ENCODE peak calls at places on chromosome 2, in six cellular contexts. One of them, this sample, is unnamed.

GRCh38 chr2:199443589-199444130 is 14.1 kb downstream of the SATB2 start:
- DNase-seq in GM12864: no peak
- DNase-seq in nephron progenitor cell: no peak
- DNase-seq in GM13976: no peak
- DNase-seq in neural crest cell: no peak
- DNase-seq in left lung: no peak
- DNase-seq in this sample: no peak

GRCh38 chr2:145958611-145959010 is 1438.7 kb upstream of the ZEB2 start:
- DNase-seq in GM12864: no peak
- DNase-seq in nephron progenitor cell: no peak
- DNase-seq in GM13976: no peak
- DNase-seq in neural crest cell: no peak
- DNase-seq in left lung: no peak
- DNase-seq in this sample: no peak

GRCh38 chr2:28695245-28695647 is 56.4 kb upstream of the PPP1CB start:
- DNase-seq in GM12864: no peak
- DNase-seq in nephron progenitor cell: peak; percentile 40
- DNase-seq in GM13976: no peak
- DNase-seq in neural crest cell: no peak
- DNase-seq in left lung: no peak
- DNase-seq in this sample: no peak

GRCh38 chr2:127559454-127559853 is 24.0 kb downstream of the MYO7B start:
- DNase-seq in GM12864: no peak
- DNase-seq in nephron progenitor cell: no peak
- DNase-seq in GM13976: no peak
- DNase-seq in neural crest cell: no peak
- DNase-seq in left lung: no peak
- DNase-seq in this sample: no peak

GRCh38 chr2:20222769-20223344 is 2.1 kb downstream of the SDC1 start:
- DNase-seq in GM12864: no peak
- DNase-seq in nephron progenitor cell: no peak
- DNase-seq in GM13976: no peak
- DNase-seq in neural crest cell: no peak
- DNase-seq in left lung: peak; percentile 27
- DNase-seq in this sample: no peak

GRCh38 chr2:17303496-17303895 is 214.7 kb downstream of the RAD51AP2 start:
- DNase-seq in GM12864: no peak
- DNase-seq in nephron progenitor cell: no peak
- DNase-seq in GM13976: no peak
- DNase-seq in neural crest cell: no peak
- DNase-seq in left lung: no peak
- DNase-seq in this sample: no peak

GRCh38 chr2:185179783-185180182 is 558.8 kb upstream of the FSIP2 start:
- DNase-seq in GM12864: no peak
- DNase-seq in nephron progenitor cell: no peak
- DNase-seq in GM13976: no peak
- DNase-seq in neural crest cell: no peak
- DNase-seq in left lung: no peak
- DNase-seq in this sample: no peak

GRCh38 chr2:221434155-221434554 is 137.9 kb downstream of the EPHA4 start:
- DNase-seq in GM12864: no peak
- DNase-seq in nephron progenitor cell: no peak
- DNase-seq in GM13976: no peak
- DNase-seq in neural crest cell: no peak
- DNase-seq in left lung: no peak
- DNase-seq in this sample: no peak

GRCh38 chr2:159010340-159010739 is 41.9 kb downstream of the TANC1 start:
- DNase-seq in GM12864: no peak
- DNase-seq in nephron progenitor cell: no peak
- DNase-seq in GM13976: no peak
- DNase-seq in neural crest cell: no peak
- DNase-seq in left lung: no peak
- DNase-seq in this sample: no peak

GRCh38 chr2:181457741-181458425 is 697 bp downstream of the ITGA4 start:
- DNase-seq in GM12864: peak; percentile 51
- DNase-seq in nephron progenitor cell: peak; percentile 56
- DNase-seq in GM13976: peak; percentile 53
- DNase-seq in neural crest cell: peak; percentile 21
- DNase-seq in left lung: peak; percentile 60
- DNase-seq in this sample: peak; percentile 47

GRCh38 chr2:108069515-108070310 is 83.4 kb downstream of the SLC5A7 start:
- DNase-seq in GM12864: no peak
- DNase-seq in nephron progenitor cell: no peak
- DNase-seq in GM13976: no peak
- DNase-seq in neural crest cell: no peak
- DNase-seq in left lung: no peak
- DNase-seq in this sample: no peak

GRCh38 chr2:221546505-221547225 is 25.4 kb downstream of the EPHA4 start:
- DNase-seq in GM12864: no peak
- DNase-seq in nephron progenitor cell: no peak
- DNase-seq in GM13976: no peak
- DNase-seq in neural crest cell: no peak
- DNase-seq in left lung: no peak
- DNase-seq in this sample: no peak

GRCh38 chr2:115691409-115691808 is 1249.0 kb downstream of the DPP10 start:
- DNase-seq in GM12864: no peak
- DNase-seq in nephron progenitor cell: no peak
- DNase-seq in GM13976: no peak
- DNase-seq in neural crest cell: no peak
- DNase-seq in left lung: no peak
- DNase-seq in this sample: no peak

GRCh38 chr2:240392948-240393830 is 42.3 kb upstream of the GPC1 start:
- DNase-seq in GM12864: no peak
- DNase-seq in nephron progenitor cell: peak; percentile 2
- DNase-seq in GM13976: no peak
- DNase-seq in neural crest cell: no peak
- DNase-seq in left lung: no peak
- DNase-seq in this sample: peak; percentile 5

GRCh38 chr2:190815223-190815622 is 65.4 kb upstream of the GLS start:
- DNase-seq in GM12864: no peak
- DNase-seq in nephron progenitor cell: no peak
- DNase-seq in GM13976: no peak
- DNase-seq in neural crest cell: no peak
- DNase-seq in left lung: no peak
- DNase-seq in this sample: no peak

GRCh38 chr2:57842531-57842930 is 204.1 kb upstream of the VRK2 start:
- DNase-seq in GM12864: no peak
- DNase-seq in nephron progenitor cell: no peak
- DNase-seq in GM13976: no peak
- DNase-seq in neural crest cell: no peak
- DNase-seq in left lung: no peak
- DNase-seq in this sample: no peak

GRCh38 chr2:164560902-164561301 is 60.4 kb downstream of the GRB14 start:
- DNase-seq in GM12864: no peak
- DNase-seq in nephron progenitor cell: no peak
- DNase-seq in GM13976: no peak
- DNase-seq in neural crest cell: no peak
- DNase-seq in left lung: no peak
- DNase-seq in this sample: no peak

GRCh38 chr2:223972656-223973102 is 15.4 kb downstream of the MRPL44 start:
- DNase-seq in GM12864: no peak
- DNase-seq in nephron progenitor cell: no peak
- DNase-seq in GM13976: no peak
- DNase-seq in neural crest cell: no peak
- DNase-seq in left lung: no peak
- DNase-seq in this sample: no peak

GRCh38 chr2:46008082-46008870 is 288.9 kb upstream of the EPAS1 start:
- DNase-seq in GM12864: no peak
- DNase-seq in nephron progenitor cell: no peak
- DNase-seq in GM13976: no peak
- DNase-seq in neural crest cell: no peak
- DNase-seq in left lung: no peak
- DNase-seq in this sample: no peak

GRCh38 chr2:61510674-61511671 is 27.2 kb downstream of the XPO1 start:
- DNase-seq in GM12864: no peak
- DNase-seq in nephron progenitor cell: no peak
- DNase-seq in GM13976: no peak
- DNase-seq in neural crest cell: no peak
- DNase-seq in left lung: no peak
- DNase-seq in this sample: no peak

GRCh38 chr2:151063271-151063670 is 198.4 kb downstream of the RBM43 start:
- DNase-seq in GM12864: no peak
- DNase-seq in nephron progenitor cell: no peak
- DNase-seq in GM13976: no peak
- DNase-seq in neural crest cell: no peak
- DNase-seq in left lung: no peak
- DNase-seq in this sample: no peak

GRCh38 chr2:132582360-132582759 is 87.6 kb downstream of the LYPD1 start:
- DNase-seq in GM12864: no peak
- DNase-seq in nephron progenitor cell: no peak
- DNase-seq in GM13976: no peak
- DNase-seq in neural crest cell: no peak
- DNase-seq in left lung: peak; percentile 55
- DNase-seq in this sample: no peak

GRCh38 chr2:197803033-197803444 is 1.4 kb upstream of the PLCL1 start:
- DNase-seq in GM12864: peak; percentile 12
- DNase-seq in nephron progenitor cell: no peak
- DNase-seq in GM13976: peak; percentile 51
- DNase-seq in neural crest cell: no peak
- DNase-seq in left lung: no peak
- DNase-seq in this sample: no peak

DNA sequence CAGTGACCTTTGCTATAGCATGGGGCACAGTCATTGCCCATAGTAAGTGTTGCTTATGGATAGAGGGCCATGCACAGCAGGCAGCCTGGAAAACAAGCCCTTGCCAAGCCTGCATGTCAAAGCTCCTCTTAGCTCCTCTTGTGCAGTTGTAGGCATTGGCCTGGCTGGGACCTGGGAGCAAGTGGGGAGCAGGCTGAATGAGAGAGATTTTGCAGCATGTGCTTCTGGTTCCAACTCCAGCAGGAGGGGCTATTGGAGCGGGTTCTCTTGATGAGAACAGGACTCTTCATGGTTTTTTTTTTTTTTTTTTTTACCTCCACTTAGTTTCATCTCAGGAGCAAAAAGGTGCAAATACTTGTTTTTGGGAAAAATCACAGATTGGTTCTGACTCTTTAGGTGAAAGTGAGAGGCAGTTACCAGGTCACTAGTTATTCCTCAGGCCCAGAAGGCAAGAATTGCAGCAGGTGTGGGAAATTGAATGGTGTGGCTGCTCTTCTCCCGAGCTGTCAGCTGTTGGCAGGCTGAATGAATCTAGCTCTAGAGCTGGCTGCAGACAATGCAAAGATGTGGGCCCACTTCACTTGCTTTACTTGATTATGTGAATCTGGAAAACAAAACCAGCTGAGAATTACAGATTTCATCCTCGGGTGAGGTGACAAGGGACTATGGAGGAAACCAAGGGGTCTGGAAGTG is 95.9 kb downstream of the MAP4K4 start:
- DNase-seq in GM12864: no peak
- DNase-seq in nephron progenitor cell: no peak
- DNase-seq in GM13976: no peak
- DNase-seq in neural crest cell: no peak
- DNase-seq in left lung: no peak
- DNase-seq in this sample: peak; percentile 62
- TF ChIP-seq CTCF in GM12864: no peak
- TF ChIP-seq CTCF in nephron progenitor cell: no peak
- TF ChIP-seq CTCF in GM13976: no peak
- TF ChIP-seq CTCF in neural crest cell: peak; percentile 31
- TF ChIP-seq CTCF in left lung: no peak
- TF ChIP-seq CTCF in this sample: no peak

DNA sequence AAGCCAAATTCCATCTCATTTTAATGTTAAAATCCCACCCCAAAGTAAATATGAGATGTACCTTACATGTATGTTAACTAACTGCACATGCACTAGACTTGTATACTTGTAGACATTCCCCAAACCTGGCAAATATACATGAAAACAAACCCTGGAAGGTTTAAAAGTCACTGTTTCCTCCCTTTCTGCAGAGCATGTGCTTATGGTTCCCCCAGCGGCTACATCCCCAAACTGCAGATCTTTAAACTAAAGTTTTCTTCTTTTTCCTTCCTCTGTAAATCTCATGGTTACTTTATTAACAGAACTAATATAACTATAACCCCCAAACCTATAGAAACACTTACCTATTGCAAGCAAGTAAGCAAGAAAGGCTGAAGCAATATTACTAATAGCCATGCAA is 731.5 kb downstream of the LRP1B start:
- DNase-seq in GM12864: no peak
- DNase-seq in nephron progenitor cell: peak; percentile 8
- DNase-seq in GM13976: no peak
- DNase-seq in neural crest cell: no peak
- DNase-seq in left lung: no peak
- DNase-seq in this sample: no peak
- TF ChIP-seq CTCF in GM12864: peak; percentile 29
- TF ChIP-seq CTCF in nephron progenitor cell: peak; percentile 58
- TF ChIP-seq CTCF in GM13976: no peak
- TF ChIP-seq CTCF in neural crest cell: peak; percentile 67
- TF ChIP-seq CTCF in left lung: no peak
- TF ChIP-seq CTCF in this sample: peak; percentile 62

GRCh38 chr2:73759904-73760303 is 20.0 kb downstream of the DUSP11 start:
- DNase-seq in GM12864: no peak
- DNase-seq in nephron progenitor cell: no peak
- DNase-seq in GM13976: no peak
- DNase-seq in neural crest cell: no peak
- DNase-seq in left lung: no peak
- DNase-seq in this sample: no peak
- TF ChIP-seq CTCF in GM12864: no peak
- TF ChIP-seq CTCF in nephron progenitor cell: no peak
- TF ChIP-seq CTCF in GM13976: no peak
- TF ChIP-seq CTCF in neural crest cell: no peak
- TF ChIP-seq CTCF in left lung: no peak
- TF ChIP-seq CTCF in this sample: no peak

DNA sequence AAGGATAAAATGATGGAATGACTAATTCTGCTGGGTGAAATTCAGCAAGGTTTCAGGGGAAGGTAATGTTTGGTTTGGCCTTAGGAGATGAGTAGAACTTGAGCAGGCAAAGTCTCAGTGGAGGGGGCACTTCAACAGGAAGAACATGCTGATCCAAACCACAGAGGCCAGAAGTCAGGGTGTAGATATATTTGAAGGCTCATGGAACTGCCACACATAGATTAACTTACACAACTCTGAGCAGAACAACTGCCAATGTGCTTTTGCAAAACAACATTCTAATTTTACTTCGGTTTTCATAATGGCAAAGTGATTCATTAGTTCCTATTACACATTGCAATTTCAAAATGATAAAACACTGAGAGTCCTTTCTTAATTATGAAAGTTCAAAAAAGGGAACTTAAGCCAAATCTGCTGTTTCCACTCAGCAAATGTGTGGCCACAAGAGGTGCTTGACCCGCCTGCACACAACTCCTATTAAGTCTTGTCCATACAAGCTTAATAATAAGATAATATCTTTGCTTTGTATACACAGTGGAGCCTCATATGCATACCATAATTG is 284.8 kb downstream of the MREG start:
- DNase-seq in GM12864: peak; percentile 8
- DNase-seq in nephron progenitor cell: no peak
- DNase-seq in GM13976: peak; percentile 17
- DNase-seq in neural crest cell: no peak
- DNase-seq in left lung: peak; percentile 45
- DNase-seq in this sample: no peak
- TF ChIP-seq CTCF in GM12864: no peak
- TF ChIP-seq CTCF in nephron progenitor cell: no peak
- TF ChIP-seq CTCF in GM13976: no peak
- TF ChIP-seq CTCF in neural crest cell: no peak
- TF ChIP-seq CTCF in left lung: no peak
- TF ChIP-seq CTCF in this sample: no peak